ENCODE peak calls at places on chromosomes 2 and 18, in five cellular contexts. One of them, this sample, is unnamed.

GRCh38 chr18:35024965-35025364 is 16.2 kb upstream of the MAPRE2 start:
- DNase-seq in M059J: peak; percentile 19
- DNase-seq in NCI-H510A: no peak
- DNase-seq in adrenal gland: peak; percentile 95
- DNase-seq in right cardiac atrium: peak; percentile 73
- DNase-seq in this sample: no peak

GRCh38 chr2:16744521-16744920 is 78.9 kb upstream of the CYRIA start:
- DNase-seq in M059J: no peak
- DNase-seq in NCI-H510A: no peak
- DNase-seq in adrenal gland: no peak
- DNase-seq in right cardiac atrium: no peak
- DNase-seq in this sample: no peak

GRCh38 chr2:3432067-3432466 is 52.6 kb downstream of the TRAPPC12 start:
- DNase-seq in M059J: no peak
- DNase-seq in NCI-H510A: peak; percentile 50
- DNase-seq in adrenal gland: no peak
- DNase-seq in right cardiac atrium: no peak
- DNase-seq in this sample: no peak

GRCh38 chr2:48715956-48716355 is 39.6 kb downstream of the LHCGR start:
- DNase-seq in M059J: no peak
- DNase-seq in NCI-H510A: no peak
- DNase-seq in adrenal gland: no peak
- DNase-seq in right cardiac atrium: no peak
- DNase-seq in this sample: no peak

GRCh38 chr18:3453540-3454364 is 3.8 kb downstream of the TGIF1 start:
- DNase-seq in M059J: peak; percentile 95
- DNase-seq in NCI-H510A: no peak
- DNase-seq in adrenal gland: peak; percentile 71
- DNase-seq in right cardiac atrium: peak; percentile 52
- DNase-seq in this sample: no peak

GRCh38 chr2:120842456-120843439 is 107.1 kb downstream of the GLI2 start:
- DNase-seq in M059J: no peak
- DNase-seq in NCI-H510A: no peak
- DNase-seq in adrenal gland: no peak
- DNase-seq in right cardiac atrium: peak; percentile 6
- DNase-seq in this sample: peak; percentile 22

GRCh38 chr2:32264422-32265149 is at the start of gene NLRC4:
- DNase-seq in M059J: no peak
- DNase-seq in NCI-H510A: no peak
- DNase-seq in adrenal gland: peak; percentile 40
- DNase-seq in right cardiac atrium: no peak
- DNase-seq in this sample: no peak

GRCh38 chr2:177989029-177989885 is 83.3 kb downstream of the PDE11A start:
- DNase-seq in M059J: peak; percentile 55
- DNase-seq in NCI-H510A: no peak
- DNase-seq in adrenal gland: no peak
- DNase-seq in right cardiac atrium: no peak
- DNase-seq in this sample: no peak

GRCh38 chr2:207072579-207072978 is 93.2 kb downstream of the KLF7 start:
- DNase-seq in M059J: no peak
- DNase-seq in NCI-H510A: no peak
- DNase-seq in adrenal gland: no peak
- DNase-seq in right cardiac atrium: no peak
- DNase-seq in this sample: no peak

GRCh38 chr2:216922170-216922780 is 62.4 kb upstream of the TNP1 start:
- DNase-seq in M059J: no peak
- DNase-seq in NCI-H510A: no peak
- DNase-seq in adrenal gland: no peak
- DNase-seq in right cardiac atrium: no peak
- DNase-seq in this sample: no peak

GRCh38 chr2:3913252-3913651 is 209.9 kb downstream of the DCDC2C start:
- DNase-seq in M059J: no peak
- DNase-seq in NCI-H510A: no peak
- DNase-seq in adrenal gland: no peak
- DNase-seq in right cardiac atrium: peak; percentile 23
- DNase-seq in this sample: no peak

GRCh38 chr2:96374211-96374951 is 38.8 kb downstream of the NCAPH start:
- DNase-seq in M059J: peak; percentile 60
- DNase-seq in NCI-H510A: no peak
- DNase-seq in adrenal gland: peak; percentile 66
- DNase-seq in right cardiac atrium: peak; percentile 67
- DNase-seq in this sample: no peak

GRCh38 chr2:119671011-119671410 is 8.0 kb upstream of the TMEM177 start:
- DNase-seq in M059J: no peak
- DNase-seq in NCI-H510A: no peak
- DNase-seq in adrenal gland: no peak
- DNase-seq in right cardiac atrium: no peak
- DNase-seq in this sample: no peak

GRCh38 chr18:77524909-77525308 is 275.3 kb downstream of the GALR1 start:
- DNase-seq in M059J: no peak
- DNase-seq in NCI-H510A: peak; percentile 83
- DNase-seq in adrenal gland: no peak
- DNase-seq in right cardiac atrium: no peak
- DNase-seq in this sample: no peak

This sample was measured in RWPE2.